ENCODE peak calls at places on chromosomes 16 and 17, in nine cellular contexts. K is endothelial cell of umbilical vein, D is tibial nerve, O is fibroblast of lung, F is tibial artery, C is HepG2, S is H9, I is AG04450, T is heart right ventricle. P is an unnamed sample. For H3K27me3, the result is how much of the 10 kb centered on the place peaks cover.

GRCh38 chr16:61968242-61968978 is 67.8 kb downstream of the CDH8 start:
- DNase-seq in K (no peak), D (no peak), O (no peak), F (no peak), C (no peak), S (no peak), I (no peak), T (no peak), P (no peak)

GRCh38 chr16:71296584-71297133 is 7.5 kb upstream of the CMTR2 start:
- DNase-seq in K (no peak), D (no peak), O (no peak), F (no peak), C (peak), S (no peak), I (no peak), T (no peak), P (no peak)

GRCh38 chr16:57178296-57178695 is 7.5 kb downstream of the PSME3IP1 start:
- DNase-seq in K (peak), D (no peak), O (no peak), F (no peak), C (no peak), S (no peak), I (no peak), T (no peak), P (no peak)

GRCh38 chr17:64781394-64781793 is 119.3 kb upstream of the SMURF2 start:
- DNase-seq in K (peak), D (no peak), O (peak), F (peak), C (no peak), S (peak), I (no peak), T (peak), P (no peak)

GRCh38 chr17:68383443-68384321 is 73.6 kb downstream of the WIPI1 start:
- DNase-seq in K (peak), D (no peak), O (peak), F (no peak), C (peak), S (peak), I (peak), T (no peak), P (no peak)

GRCh38 chr17:12712415-12712814 is 46.7 kb downstream of the MYOCD start:
- DNase-seq in K (no peak), D (no peak), O (no peak), F (no peak), C (no peak), S (no peak), I (no peak), T (no peak), P (no peak)

GRCh38 chr16:61024180-61024900 is 1011.9 kb downstream of the CDH8 start:
- DNase-seq in K (no peak), D (no peak), O (no peak), F (no peak), C (no peak), S (no peak), I (no peak), T (no peak), P (no peak)

GRCh38 chr17:6755731-6756184 is at the start of gene XAF1:
- DNase-seq in K (peak), D (no peak), O (no peak), F (no peak), C (no peak), S (no peak), I (peak), T (peak), P (no peak)

GRCh38 chr17:57588086-57588485 is 157.0 kb downstream of the CCDC182 start:
- DNase-seq in K (no peak), D (no peak), O (peak), F (no peak), C (no peak), S (no peak), I (no peak), T (no peak), P (no peak)

GRCh38 chr17:549197-550040 is 165.2 kb downstream of the VPS53 start:
- DNase-seq in K (peak), D (no peak), O (peak), F (no peak), C (no peak), S (no peak), I (peak), T (no peak), P (no peak)

GRCh38 chr16:86762035-86762550 is 183.7 kb downstream of the FOXL1 start:
- DNase-seq in K (no peak), D (no peak), O (no peak), F (peak), C (no peak), S (no peak), I (no peak), T (no peak), P (no peak)

GRCh38 chr16:79997257-79997656 is 396.7 kb upstream of the MAF start:
- DNase-seq in K (peak), D (no peak), O (peak), F (no peak), C (peak), S (peak), I (peak), T (no peak), P (no peak)

GRCh38 chr17:54839022-54839806 is 61.4 kb upstream of the TOM1L1 start:
- DNase-seq in K (no peak), D (no peak), O (no peak), F (no peak), C (no peak), S (no peak), I (no peak), T (no peak), P (no peak)

GRCh38 chr16:11412965-11413887 is 68.0 kb downstream of the RMI2 start:
- DNase-seq in K (no peak), D (no peak), O (no peak), F (no peak), C (no peak), S (no peak), I (no peak), T (no peak), P (no peak)

GRCh38 chr16:86761117-86761971 is 183.0 kb downstream of the FOXL1 start:
- DNase-seq in K (peak), D (peak), O (peak), F (peak), C (peak), S (peak), I (no peak), T (peak), P (peak)

GRCh38 chr17:80111702-80112470 is 10.5 kb downstream of the GAA start:
- DNase-seq in K (no peak), D (no peak), O (no peak), F (peak), C (no peak), S (peak), I (no peak), T (no peak), P (no peak)

GRCh38 chr16:49757744-49758069 is 98.2 kb downstream of the ZNF423 start:
- DNase-seq in K (no peak), D (no peak), O (no peak), F (no peak), C (no peak), S (peak), I (no peak), T (no peak), P (no peak)

GRCh38 chr17:28760987-28761562 is 17.3 kb downstream of the TRAF4 start:
- DNase-seq in K (peak), D (no peak), O (peak), F (peak), C (no peak), S (peak), I (no peak), T (peak), P (peak)

GRCh38 chr17:28759296-28759865 is 15.6 kb downstream of the TRAF4 start:
- DNase-seq in K (no peak), D (no peak), O (no peak), F (peak), C (no peak), S (no peak), I (no peak), T (no peak), P (no peak)

GRCh38 chr17:28763137-28763799 is 19.5 kb downstream of the TRAF4 start:
- DNase-seq in K (no peak), D (no peak), O (no peak), F (peak), C (no peak), S (no peak), I (no peak), T (no peak), P (no peak)

GRCh38 chr17:28758411-28759121 is 14.8 kb downstream of the TRAF4 start:
- DNase-seq in K (no peak), D (no peak), O (no peak), F (peak), C (no peak), S (no peak), I (no peak), T (no peak), P (no peak)

DNA sequence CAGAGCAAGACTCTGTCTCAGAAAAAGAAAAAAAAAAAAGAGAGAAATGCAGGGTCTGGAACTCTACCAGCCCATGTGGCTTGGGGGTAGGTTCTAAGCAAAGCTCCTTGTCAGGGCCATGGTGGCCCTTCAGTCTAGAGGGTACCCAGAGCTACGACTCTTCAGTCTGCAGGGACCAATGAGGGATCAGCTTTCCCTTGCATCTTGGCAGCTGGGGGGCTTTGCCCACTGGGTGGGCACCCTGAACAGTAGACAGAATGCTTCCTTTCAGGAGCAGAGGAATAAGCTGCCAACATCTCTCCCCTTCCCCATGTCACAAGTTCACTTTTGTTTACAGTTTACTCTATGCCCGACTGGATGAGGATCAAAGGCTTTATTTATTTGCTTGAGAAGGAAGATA is 16.8 kb downstream of the TRAF4 start:
- DNase-seq in K (no peak), D (no peak), O (no peak), F (peak), C (no peak), S (peak), I (no peak), T (no peak), P (no peak)
- H3K27ac ChIP-seq in K (no peak), D (no peak), O (no peak), F (no peak), C (no peak), S (peak), I (no peak), T (peak), P (no peak)

GRCh38 chr16:83831451-83831987 is 23.7 kb downstream of the HSBP1 start:
- DNase-seq in K (no peak), D (no peak), O (no peak), F (no peak), C (no peak), S (no peak), I (no peak), T (no peak), P (no peak)
- H3K27me3 ChIP-seq in K (under half), D (under half), O (under half), F (under half), C (under half), S (under half), I (under half), T (under half), P (under half)

GRCh38 chr16:89615596-89616090 is 2.2 kb downstream of the DPEP1 start:
- DNase-seq in K (no peak), D (no peak), O (no peak), F (no peak), C (no peak), S (peak), I (no peak), T (no peak), P (peak)
- TF ChIP-seq CTCF in K (peak), D (peak), O (peak), F (no peak), C (peak), S (peak), I (peak), T (peak), P (peak)

DNA sequence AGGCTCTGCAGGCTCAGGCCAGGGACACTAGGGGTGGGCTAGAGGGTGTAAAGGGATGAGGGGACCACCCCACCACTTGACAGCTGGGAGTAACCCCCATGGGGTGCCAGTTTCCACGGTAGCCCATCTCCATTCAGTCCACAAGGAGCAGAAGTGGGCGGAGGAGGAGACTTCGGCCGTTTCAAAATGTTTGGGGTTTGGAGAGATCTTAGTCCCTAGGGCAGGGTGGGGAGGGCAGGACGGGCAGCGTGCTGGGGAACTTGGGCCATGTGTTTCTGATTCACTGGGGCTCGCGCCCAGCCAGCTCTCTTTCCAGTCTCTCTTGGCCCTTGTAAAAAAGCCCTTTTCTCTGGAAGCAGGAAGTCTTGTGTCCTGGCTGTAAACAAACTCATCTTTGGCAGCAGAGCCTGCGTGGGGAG is 8.3 kb downstream of the CYGB start:
- DNase-seq in K (peak), D (peak), O (peak), F (peak), C (no peak), S (no peak), I (no peak), T (peak), P (no peak)
- H3K27ac ChIP-seq in K (no peak), D (peak), O (peak), F (peak), C (peak), S (no peak), I (peak), T (peak), P (peak)

DNA sequence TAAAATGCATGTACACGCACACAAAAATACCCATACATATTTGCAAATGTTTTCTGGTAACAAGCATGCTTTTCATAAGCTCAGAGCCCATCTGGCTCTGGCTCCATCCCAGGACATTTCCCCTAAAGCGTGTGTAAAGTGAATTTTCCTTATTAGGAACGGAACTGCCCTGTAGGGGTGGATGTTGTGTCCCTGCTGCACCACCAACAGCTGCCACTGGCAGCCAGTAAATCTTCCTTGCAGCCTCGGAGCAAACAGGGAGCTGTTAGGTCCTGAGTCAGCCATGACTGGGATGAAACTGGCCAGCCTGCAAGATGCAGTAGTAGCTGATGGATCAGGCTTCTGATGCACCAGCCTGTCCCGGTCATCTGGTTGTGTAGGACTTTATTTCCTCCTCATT is 393.6 kb downstream of the UTP18 start:
- DNase-seq in K (no peak), D (no peak), O (no peak), F (no peak), C (no peak), S (peak), I (no peak), T (no peak), P (no peak)
- H3K27me3 ChIP-seq in K (under half), D (under half), O (under half), F (under half), C (under half), S (under half), I (under half), T (under half), P (under half)

GRCh38 chr17:49365667-49366066 is 3.6 kb upstream of the ZNF652 start:
- DNase-seq in K (no peak), D (no peak), O (no peak), F (no peak), C (peak), S (peak), I (no peak), T (peak), P (peak)
- TF ChIP-seq CTCF in K (no peak), D (no peak), O (peak), F (no peak), C (no peak), S (peak), I (no peak), T (peak), P (no peak)

P was measured in body of pancreas.